ENCODE peak calls at places on chromosomes 13 and 19, in seven cellular contexts. M is heart right ventricle, L is MM.1S, P is cardiac muscle cell, D is fibroblast of pulmonary artery, R is kidney epithelial cell, G is spleen. E is an unnamed sample.

GRCh38 chr13:107376393-107377085 is 808.6 kb upstream of the ARGLU1 start:
- DNase-seq in D (no peak), P (no peak), R (no peak), M (no peak), L (no peak), G (no peak), E (no peak)

GRCh38 chr13:21933001-21933400 is 262.1 kb downstream of the FGF9 start:
- DNase-seq in L (no peak), P (no peak), R (no peak), G (no peak), D (no peak), M (no peak), E (no peak)

GRCh38 chr19:36120984-36121358 is 5.7 kb downstream of the TBCB start:
- DNase-seq in R (no peak), P (no peak), G (no peak), M (no peak), D (no peak), L (no peak), E (no peak)

GRCh38 chr13:27636624-27637288 is 15.1 kb downstream of the POLR1D start:
- DNase-seq in G (no peak), M (no peak), D (no peak), L (no peak), P (no peak), R (no peak), E (no peak)

GRCh38 chr19:16576690-16577530 is 4.7 kb upstream of the SLC35E1 start:
- DNase-seq in G (no peak), L (no peak), M (no peak), D (no peak), R (no peak), P (no peak), E (no peak)

GRCh38 chr19:41407271-41407670 is 9.7 kb downstream of the BCKDHA start:
- DNase-seq in D (peak), P (no peak), M (no peak), L (no peak), G (no peak), R (peak), E (peak)

GRCh38 chr19:34678421-34678820 is 943 bp downstream of the ZNF302 start:
- DNase-seq in D (no peak), G (no peak), L (no peak), R (no peak), P (no peak), M (no peak), E (no peak)

GRCh38 chr13:80100636-80101035 is 240.3 kb downstream of the SPRY2 start:
- DNase-seq in L (no peak), R (no peak), D (peak), M (no peak), P (no peak), G (no peak), E (no peak)

GRCh38 chr13:97141564-97142005 is 80.5 kb upstream of the MBNL2 start:
- DNase-seq in D (peak), M (peak), G (no peak), P (peak), R (peak), L (no peak), E (peak)

GRCh38 chr13:112652512-112653458 is 37.1 kb upstream of the ATP11A start:
- DNase-seq in D (no peak), P (no peak), M (no peak), L (no peak), R (peak), G (no peak), E (no peak)

GRCh38 chr13:73733691-73734090 is 400.5 kb downstream of the KLF12 start:
- DNase-seq in G (no peak), P (no peak), L (no peak), R (no peak), D (no peak), M (no peak), E (no peak)

GRCh38 chr13:43193789-43194188 is 170.4 kb downstream of the DNAJC15 start:
- DNase-seq in R (no peak), M (no peak), L (no peak), P (no peak), D (no peak), G (no peak), E (no peak)

GRCh38 chr19:45164577-45165335 is 4.0 kb upstream of the NKPD1 start:
- DNase-seq in L (peak), D (peak), R (peak), P (peak), G (peak), M (peak), E (peak)

GRCh38 chr19:16386619-16387240 is 62.1 kb downstream of the KLF2 start:
- DNase-seq in L (peak), G (peak), P (peak), M (no peak), D (peak), R (peak), E (peak)

GRCh38 chr13:79282976-79283375 is 123.1 kb downstream of the RBM26 start:
- DNase-seq in P (no peak), R (no peak), G (no peak), M (no peak), L (no peak), D (no peak), E (no peak)

GRCh38 chr13:27476943-27477681 is 26.7 kb upstream of the MTIF3 start:
- DNase-seq in G (no peak), R (no peak), M (no peak), L (peak), D (peak), P (no peak), E (peak)

GRCh38 chr13:21852043-21852442 is 181.2 kb downstream of the FGF9 start:
- DNase-seq in L (no peak), R (no peak), P (no peak), G (no peak), M (no peak), D (no peak), E (no peak)

GRCh38 chr19:55283548-55284393 is at the start of gene BRSK1:
- DNase-seq in P (peak), G (no peak), M (peak), R (no peak), L (no peak), D (peak), E (no peak)

GRCh38 chr13:36190771-36191170 is 23.6 kb downstream of the SOHLH2 start:
- DNase-seq in M (no peak), D (peak), R (no peak), P (no peak), G (no peak), L (peak), E (no peak)

GRCh38 chr13:57878291-57878690 is 246.7 kb downstream of the PCDH17 start:
- DNase-seq in M (no peak), D (no peak), L (no peak), R (no peak), G (no peak), P (no peak), E (no peak)

GRCh38 chr13:31408927-31409326 is 209.2 kb downstream of the B3GLCT start:
- DNase-seq in P (no peak), L (no peak), D (no peak), G (no peak), R (no peak), M (no peak), E (no peak)

GRCh38 chr13:31413531-31413930 is 213.8 kb downstream of the B3GLCT start:
- DNase-seq in D (no peak), L (no peak), R (no peak), M (no peak), G (no peak), P (no peak), E (no peak)

GRCh38 chr13:31409678-31410356 is 210.0 kb downstream of the B3GLCT start:
- DNase-seq in L (peak), D (peak), P (no peak), G (no peak), R (no peak), M (no peak), E (no peak)
- TF ChIP-seq CTCF in L (no peak), D (peak), P (peak), G (no peak), R (peak), M (no peak), E (no peak)

GRCh38 chr13:59893261-59893660 is 270.5 kb downstream of the DIAPH3 start:
- DNase-seq in D (no peak), G (no peak), R (peak), L (no peak), P (no peak), M (no peak), E (no peak)

GRCh38 chr13:59890064-59890463 is 273.7 kb downstream of the DIAPH3 start:
- DNase-seq in D (no peak), G (no peak), L (no peak), M (no peak), P (no peak), R (no peak), E (no peak)

GRCh38 chr13:59891053-59891452 is 272.7 kb downstream of the DIAPH3 start:
- DNase-seq in R (no peak), L (no peak), M (no peak), G (no peak), P (no peak), D (no peak), E (no peak)

GRCh38 chr13:59883885-59884284 is 279.8 kb downstream of the DIAPH3 start:
- DNase-seq in G (peak), M (no peak), R (no peak), P (no peak), L (no peak), D (no peak), E (no peak)

GRCh38 chr13:59888408-59888807 is 275.3 kb downstream of the DIAPH3 start:
- DNase-seq in P (no peak), L (no peak), G (no peak), D (no peak), R (no peak), M (no peak), E (no peak)
- H3K4me3 ChIP-seq in P (no peak), L (no peak), G (no peak), D (no peak), R (no peak), M (no peak), E (no peak)

GRCh38 chr19:4342421-4343055 is 824 bp upstream of the MPND start:
- DNase-seq in M (peak), P (peak), G (peak), R (peak), D (peak), L (peak), E (peak)

GRCh38 chr19:4347521-4347920 is 4.2 kb downstream of the MPND start:
- DNase-seq in R (no peak), G (no peak), L (no peak), M (no peak), P (no peak), D (no peak), E (no peak)

GRCh38 chr19:4343845-4344713 is 717 bp downstream of the MPND start:
- DNase-seq in R (no peak), G (peak), D (no peak), M (no peak), P (no peak), L (peak), E (no peak)

GRCh38 chr19:4345656-4346383 is 2.5 kb downstream of the MPND start:
- DNase-seq in M (no peak), P (no peak), G (peak), D (no peak), R (no peak), L (no peak), E (no peak)

GRCh38 chr19:4343056-4343844 is at the start of gene MPND:
- DNase-seq in M (peak), G (peak), D (peak), P (peak), L (peak), R (no peak), E (peak)
- TF ChIP-seq CTCF in M (no peak), G (peak), D (peak), P (peak), L (peak), R (peak), E (peak)

DNA sequence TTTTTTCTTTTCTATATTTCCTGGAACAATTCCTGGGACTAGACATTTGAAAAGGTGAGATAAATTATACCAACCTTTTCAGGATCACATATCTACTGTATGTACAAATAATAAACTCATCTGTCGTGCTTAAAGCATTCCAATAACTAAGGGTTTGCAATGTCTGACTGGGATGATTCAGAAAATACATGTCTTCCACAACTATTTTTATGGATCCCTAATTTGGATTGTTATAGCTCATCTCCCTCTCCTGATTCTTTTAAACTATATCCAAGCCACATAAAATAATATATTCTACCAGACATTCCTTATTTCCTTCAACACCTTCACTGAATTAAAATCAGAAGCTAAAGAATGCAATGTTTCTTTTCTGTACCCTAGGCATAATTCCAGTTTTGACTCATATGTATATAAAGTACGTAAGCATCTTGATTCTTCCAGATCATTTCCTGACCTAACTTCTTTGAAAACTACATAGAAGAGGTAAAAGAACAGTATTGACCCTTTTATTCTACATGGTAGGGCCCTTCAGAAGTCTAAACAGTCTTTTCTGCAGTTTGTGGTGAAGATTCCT is 420.4 kb downstream of the EFNB2 start:
- DNase-seq in M (no peak), D (no peak), L (no peak), R (no peak), G (no peak), P (no peak), E (no peak)
- H3K4me3 ChIP-seq in M (no peak), D (no peak), L (no peak), R (no peak), G (no peak), P (no peak), E (no peak)

E was measured in GM12865.